ENCODE peak calls at places on chromosomes 11 and 22, in seven cellular contexts. Z is HCT116, P is SK-N-SH, D is HepG2, H is H1, O is K562, G is GM12878. I is an unnamed sample.

GRCh38 chr22:49011769-49012598 is 815.7 kb downstream of the BRD1 start:
- DNase-seq in Z (no peak), P (peak), D (no peak), H (no peak), O (no peak), G (no peak), I (no peak)

GRCh38 chr11:66910669-66911068 is 47.5 kb downstream of the PC start:
- DNase-seq in Z (no peak), P (no peak), D (no peak), H (no peak), O (no peak), G (no peak), I (no peak)

GRCh38 chr11:9616042-9616640 is 42.7 kb downstream of the WEE1 start:
- DNase-seq in Z (no peak), P (no peak), D (no peak), H (no peak), O (no peak), G (no peak), I (no peak)

GRCh38 chr11:75103380-75104026 is 6.8 kb upstream of the OR2AT4 start:
- DNase-seq in Z (no peak), P (no peak), D (no peak), H (no peak), O (peak), G (peak), I (no peak)

GRCh38 chr11:106717222-106717621 is 301.1 kb downstream of the GUCY1A2 start:
- DNase-seq in Z (no peak), P (no peak), D (no peak), H (no peak), O (no peak), G (no peak), I (no peak)

GRCh38 chr11:61793084-61793828 is 545 bp downstream of the FEN1 start:
- DNase-seq in Z (no peak), P (peak), D (peak), H (no peak), O (no peak), G (no peak), I (no peak)

GRCh38 chr11:34860034-34860433 is 56.1 kb downstream of the APIP start:
- DNase-seq in Z (no peak), P (no peak), D (no peak), H (no peak), O (no peak), G (no peak), I (no peak)

GRCh38 chr11:87926250-87926970 is 248.8 kb downstream of the RAB38 start:
- DNase-seq in Z (peak), P (no peak), D (no peak), H (peak), O (no peak), G (no peak), I (no peak)

GRCh38 chr11:105109855-105110750 is 29.5 kb downstream of the CARD18 start:
- DNase-seq in Z (no peak), P (no peak), D (no peak), H (no peak), O (no peak), G (no peak), I (no peak)

GRCh38 chr11:69471329-69472052 is 10.0 kb upstream of the LINC01488 start:
- DNase-seq in Z (no peak), P (no peak), D (no peak), H (no peak), O (no peak), G (no peak), I (no peak)

GRCh38 chr11:60367009-60367408 is 11.3 kb upstream of the MS4A7 start:
- DNase-seq in Z (no peak), P (no peak), D (no peak), H (no peak), O (no peak), G (peak), I (no peak)

DNA sequence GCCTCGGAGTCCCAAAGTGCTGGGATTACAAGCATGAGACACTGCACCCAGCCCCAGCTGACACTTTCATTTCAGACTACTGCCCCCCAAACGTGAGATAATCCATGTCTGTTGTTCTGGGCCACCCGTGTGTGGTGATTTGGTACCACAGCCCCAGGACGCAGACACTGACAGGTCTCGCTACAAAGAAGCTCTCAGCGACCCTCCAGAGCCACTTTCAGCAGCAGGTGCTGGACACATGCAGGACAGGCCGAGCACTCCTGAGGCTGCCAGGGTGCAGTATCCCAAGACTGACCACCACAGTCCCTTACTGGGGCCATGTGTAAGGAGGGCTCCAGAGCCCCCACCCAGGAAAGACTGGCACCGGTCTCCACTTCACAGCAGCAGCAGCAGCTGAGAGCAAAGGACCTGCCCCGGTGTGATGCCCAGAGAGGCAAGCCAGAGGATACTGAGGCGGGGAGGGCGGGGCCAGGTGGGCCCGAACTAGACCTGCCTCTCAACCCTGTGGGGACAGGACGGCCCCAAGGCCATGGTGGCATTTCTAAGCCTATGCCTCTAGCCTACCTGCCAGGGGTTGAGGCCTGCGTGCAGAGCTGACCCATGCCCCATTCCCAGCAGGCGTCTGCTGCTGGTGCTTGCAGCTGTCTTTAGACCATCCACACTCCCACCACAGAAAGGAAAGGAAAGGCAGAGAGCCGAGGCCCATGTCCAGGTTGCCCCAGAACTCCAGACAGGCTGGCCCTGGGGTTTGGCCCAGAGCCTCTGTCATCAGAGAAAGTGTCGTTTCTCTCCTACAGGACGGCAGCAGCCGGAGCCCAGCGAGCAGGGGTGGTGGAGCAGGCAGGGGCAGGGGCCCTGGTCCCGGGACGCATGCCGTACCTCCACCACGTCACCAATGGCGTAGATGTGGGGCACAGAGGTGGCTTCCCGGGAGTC is 28.0 kb upstream of the GNB1L start:
- DNase-seq in Z (no peak), P (peak), D (no peak), H (no peak), O (no peak), G (no peak), I (no peak)
- H3K9ac ChIP-seq in Z (peak), P (peak), D (no peak), H (no peak), O (no peak), G (no peak), I (peak)

DNA sequence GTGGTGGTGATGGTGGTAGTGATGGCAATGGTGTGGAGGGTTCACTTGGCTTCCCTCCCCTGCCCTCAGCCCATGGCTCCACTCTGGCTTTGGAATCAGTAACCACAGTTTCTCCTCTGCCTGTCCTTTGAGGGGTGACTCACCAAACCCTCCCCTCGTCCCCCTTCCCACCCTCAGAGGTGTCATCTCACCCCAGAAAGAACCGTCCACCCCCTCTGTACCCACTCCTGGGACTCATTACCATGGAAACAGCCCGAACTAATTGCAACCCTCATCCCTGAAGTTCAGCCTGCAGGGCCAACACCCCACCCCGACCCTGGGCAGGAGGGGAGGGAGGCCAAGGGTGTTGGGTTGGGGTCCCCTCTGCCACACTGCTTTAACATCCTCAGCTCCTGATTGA is 26.6 kb downstream of the PHLDB1 start:
- DNase-seq in Z (no peak), P (no peak), D (no peak), H (no peak), O (peak), G (no peak), I (no peak)
- H3K4me3 ChIP-seq in Z (peak), P (no peak), D (no peak), H (peak), O (no peak), G (no peak), I (no peak)

GRCh38 chr22:44247346-44247745 is 65.4 kb downstream of the SHISAL1 start:
- DNase-seq in Z (no peak), P (no peak), D (no peak), H (no peak), O (no peak), G (no peak), I (no peak)

GRCh38 chr22:44244265-44244822 is 63.6 kb downstream of the PARVG start:
- DNase-seq in Z (no peak), P (no peak), D (no peak), H (no peak), O (no peak), G (no peak), I (no peak)

GRCh38 chr22:44246615-44247326 is 66.0 kb downstream of the SHISAL1 start:
- DNase-seq in Z (no peak), P (no peak), D (no peak), H (no peak), O (no peak), G (no peak), I (no peak)

GRCh38 chr22:44245438-44245837 is 64.7 kb downstream of the PARVG start:
- DNase-seq in Z (no peak), P (no peak), D (no peak), H (no peak), O (no peak), G (no peak), I (no peak)

GRCh38 chr22:44245867-44246266 is 65.1 kb downstream of the PARVG start:
- DNase-seq in Z (no peak), P (no peak), D (no peak), H (no peak), O (no peak), G (no peak), I (no peak)
- TF ChIP-seq YY1 in Z (no peak), P (no peak), D (no peak), H (no peak), O (no peak), G (no peak), I (no peak)

GRCh38 chr11:64799256-64799924 is 3.6 kb downstream of the MAP4K2 start:
- DNase-seq in Z (no peak), P (no peak), D (no peak), H (no peak), O (no peak), G (no peak), I (no peak)

GRCh38 chr11:64799925-64800632 is 2.9 kb downstream of the MAP4K2 start:
- DNase-seq in Z (no peak), P (peak), D (peak), H (no peak), O (no peak), G (no peak), I (no peak)

GRCh38 chr11:64802370-64803162 is 448 bp downstream of the MAP4K2 start:
- DNase-seq in Z (no peak), P (peak), D (no peak), H (no peak), O (peak), G (no peak), I (no peak)

GRCh38 chr11:64801591-64802369 is 1.2 kb downstream of the MAP4K2 start:
- DNase-seq in Z (no peak), P (peak), D (no peak), H (no peak), O (no peak), G (no peak), I (no peak)

GRCh38 chr11:64800633-64801464 is 2.2 kb downstream of the MAP4K2 start:
- DNase-seq in Z (no peak), P (no peak), D (no peak), H (no peak), O (peak), G (no peak), I (no peak)
- H3K9ac ChIP-seq in Z (no peak), P (no peak), D (no peak), H (no peak), O (no peak), G (peak), I (no peak)

GRCh38 chr22:28269277-28269676 is 350.2 kb upstream of the PITPNB start:
- DNase-seq in Z (no peak), P (no peak), D (no peak), H (no peak), O (no peak), G (no peak), I (no peak)

GRCh38 chr22:28268176-28268575 is 349.1 kb upstream of the PITPNB start:
- DNase-seq in Z (no peak), P (no peak), D (no peak), H (no peak), O (no peak), G (no peak), I (no peak)

GRCh38 chr22:28268845-28269244 is 349.8 kb upstream of the PITPNB start:
- DNase-seq in Z (no peak), P (no peak), D (no peak), H (no peak), O (no peak), G (no peak), I (no peak)
- H3K4me3 ChIP-seq in Z (no peak), P (no peak), D (no peak), H (no peak), O (no peak), G (no peak), I (no peak)